ENCODE peak calls at places on chromosome 18, in eight cellular contexts. Y is transverse colon; S is A549; M is mucosa of descending colon; N is sigmoid colon; W is heart right ventricle; C is hepatocyte; I is CD8-positive, alpha-beta T cell. P is an unnamed sample. For H3K4me1, the result is how much of the 10 kb centered on the place peaks cover.

GRCh38 chr18:70384181-70384790 is 95.4 kb downstream of the SOCS6 start:
- DNase-seq in M (no peak), N (no peak), C (peak), W (no peak), I (no peak), Y (no peak), S (peak), P (no peak)

GRCh38 chr18:43465483-43465882 is 188.2 kb upstream of the SYT4 start:
- DNase-seq in N (no peak), C (no peak), M (no peak), S (no peak), I (no peak), Y (no peak), W (no peak), P (no peak)

GRCh38 chr18:2515408-2515807 is 55.9 kb downstream of the METTL4 start:
- DNase-seq in Y (no peak), W (no peak), C (no peak), S (peak), M (no peak), N (no peak), I (no peak), P (no peak)

GRCh38 chr18:213505-213904 is 54.3 kb downstream of the THOC1 start:
- DNase-seq in Y (no peak), W (no peak), N (no peak), S (no peak), I (no peak), C (no peak), M (no peak), P (no peak)

GRCh38 chr18:28095041-28095440 is 81.9 kb downstream of the CDH2 start:
- DNase-seq in W (no peak), S (no peak), C (no peak), Y (no peak), M (no peak), I (no peak), N (no peak), P (no peak)

GRCh38 chr18:21851327-21851961 is 110.9 kb downstream of the MIB1 start:
- DNase-seq in Y (no peak), N (no peak), M (no peak), I (no peak), W (no peak), S (no peak), C (peak), P (no peak)

GRCh38 chr18:39134255-39134654 is 1568.7 kb upstream of the CELF4 start:
- DNase-seq in N (no peak), M (no peak), C (no peak), Y (no peak), W (no peak), I (no peak), S (no peak), P (no peak)

GRCh38 chr18:79921984-79922965 is 29.2 kb downstream of the SLC66A2 start:
- DNase-seq in S (no peak), Y (no peak), C (no peak), M (peak), N (peak), W (no peak), I (no peak), P (no peak)

GRCh38 chr18:24603151-24603550 is 142.7 kb downstream of the HRH4 start:
- DNase-seq in M (no peak), Y (no peak), C (no peak), I (no peak), N (no peak), W (no peak), S (no peak), P (no peak)

GRCh38 chr18:50734886-50735285 is 84.9 kb downstream of the MRO start:
- DNase-seq in N (no peak), S (no peak), W (no peak), Y (no peak), M (no peak), C (no peak), I (no peak), P (no peak)

GRCh38 chr18:74375999-74376398 is 60.4 kb downstream of the C18orf63 start:
- DNase-seq in N (no peak), I (no peak), W (no peak), Y (no peak), C (peak), M (no peak), S (peak), P (no peak)

GRCh38 chr18:57898506-57899124 is 95.5 kb upstream of the ATP8B1 start:
- DNase-seq in S (no peak), I (no peak), N (no peak), W (no peak), Y (no peak), M (no peak), C (no peak), P (no peak)

GRCh38 chr18:59547691-59548182 is 149.5 kb downstream of the CCBE1 start:
- DNase-seq in C (peak), Y (no peak), S (no peak), W (no peak), N (no peak), M (no peak), I (no peak), P (no peak)

GRCh38 chr18:40249390-40250080 is 1705.5 kb upstream of the PIK3C3 start:
- DNase-seq in N (no peak), Y (no peak), M (no peak), C (peak), I (no peak), S (no peak), W (no peak), P (no peak)

GRCh38 chr18:7637269-7637668 is 70.2 kb downstream of the PTPRM start:
- DNase-seq in I (no peak), Y (no peak), W (no peak), S (no peak), M (no peak), C (no peak), N (no peak), P (no peak)

GRCh38 chr18:30903566-30903965 is 139.0 kb downstream of the DSC3 start:
- DNase-seq in Y (no peak), N (no peak), W (no peak), M (no peak), I (no peak), S (no peak), C (peak), P (no peak)

GRCh38 chr18:62957885-62958472 is 242.6 kb downstream of the PHLPP1 start:
- DNase-seq in C (no peak), I (peak), Y (peak), S (no peak), N (no peak), M (no peak), W (no peak), P (peak)

GRCh38 chr18:55073116-55073515 is 113.9 kb upstream of the CCDC68 start:
- DNase-seq in N (no peak), I (no peak), M (no peak), Y (no peak), W (no peak), S (no peak), C (no peak), P (no peak)

GRCh38 chr18:7122376-7122775 is 4.8 kb upstream of the LAMA1 start:
- DNase-seq in M (no peak), I (no peak), W (no peak), C (no peak), Y (no peak), N (no peak), S (no peak), P (no peak)

GRCh38 chr18:72866572-72866900 is 1.3 kb downstream of the NETO1 start:
- DNase-seq in W (no peak), I (no peak), N (no peak), M (no peak), C (no peak), S (no peak), Y (no peak), P (no peak)

GRCh38 chr18:59916746-59917145 is 16.9 kb downstream of the PMAIP1 start:
- DNase-seq in Y (no peak), W (no peak), C (no peak), N (no peak), S (no peak), I (no peak), M (no peak), P (no peak)

GRCh38 chr18:23143871-23144270 is 8.6 kb downstream of the CABLES1 start:
- DNase-seq in W (peak), C (peak), M (no peak), I (no peak), Y (no peak), S (no peak), N (no peak), P (peak)
- H3K4me1 ChIP-seq in W (under half), C (under half), M (under half), I (under half), Y (under half), S (under half), N (under half), P (under half)

GRCh38 chr18:44834867-44835469 is 154.3 kb downstream of the SETBP1 start:
- DNase-seq in I (no peak), S (no peak), Y (no peak), W (no peak), C (no peak), M (no peak), N (no peak), P (no peak)
- TF ChIP-seq CTCF in I (no peak), S (no peak), Y (no peak), W (no peak), C (no peak), M (no peak), N (no peak), P (peak)

GRCh38 chr18:77053616-77054287 is 78.8 kb downstream of the MBP start:
- DNase-seq in S (no peak), W (no peak), M (peak), C (no peak), N (no peak), I (no peak), Y (no peak), P (no peak)

GRCh38 chr18:77052656-77053309 is 79.8 kb downstream of the MBP start:
- DNase-seq in N (no peak), Y (no peak), I (no peak), C (no peak), S (no peak), W (no peak), M (peak), P (peak)

GRCh38 chr18:77054606-77055428 is 77.8 kb downstream of the MBP start:
- DNase-seq in I (peak), N (peak), C (peak), S (peak), M (peak), W (peak), Y (peak), P (peak)

GRCh38 chr18:77055429-77056310 is 76.9 kb downstream of the MBP start:
- DNase-seq in W (peak), S (no peak), C (no peak), M (peak), Y (no peak), I (no peak), N (no peak), P (no peak)

DNA sequence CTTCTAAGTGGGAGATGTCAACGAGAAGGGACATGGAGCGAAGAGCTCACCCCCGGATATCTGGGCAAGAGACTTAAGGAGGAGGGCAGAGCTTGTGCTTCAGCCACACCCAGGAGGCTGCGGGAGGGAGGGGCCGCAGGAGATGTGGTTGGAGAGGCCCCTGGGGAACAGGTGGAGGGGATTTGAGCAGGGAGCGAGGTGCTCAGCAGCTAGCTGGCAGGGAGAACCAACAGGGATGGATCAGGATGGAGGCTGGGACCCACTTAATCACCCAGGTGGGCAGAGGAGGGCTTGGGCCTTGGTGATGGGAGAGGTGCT is 78.3 kb downstream of the MBP start:
- DNase-seq in N (no peak), S (no peak), Y (no peak), M (no peak), I (no peak), W (no peak), C (no peak), P (no peak)
- H3K4me3 ChIP-seq in N (no peak), S (no peak), Y (no peak), M (no peak), I (peak), W (no peak), C (no peak), P (no peak)

GRCh38 chr18:3604260-3604625 is 154.3 kb downstream of the TGIF1 start:
- DNase-seq in W (no peak), Y (no peak), S (no peak), N (no peak), M (no peak), I (no peak), C (no peak), P (no peak)

GRCh38 chr18:3599861-3600260 is 149.9 kb downstream of the TGIF1 start:
- DNase-seq in I (no peak), M (no peak), W (no peak), N (no peak), S (no peak), C (no peak), Y (no peak), P (no peak)

GRCh38 chr18:3604626-3605408 is 154.8 kb downstream of the TGIF1 start:
- DNase-seq in I (no peak), S (no peak), M (no peak), W (no peak), C (peak), Y (no peak), N (peak), P (no peak)

GRCh38 chr18:3605562-3606443 is 155.8 kb downstream of the TGIF1 start:
- DNase-seq in W (no peak), S (no peak), N (peak), C (peak), Y (no peak), I (no peak), M (no peak), P (no peak)

DNA sequence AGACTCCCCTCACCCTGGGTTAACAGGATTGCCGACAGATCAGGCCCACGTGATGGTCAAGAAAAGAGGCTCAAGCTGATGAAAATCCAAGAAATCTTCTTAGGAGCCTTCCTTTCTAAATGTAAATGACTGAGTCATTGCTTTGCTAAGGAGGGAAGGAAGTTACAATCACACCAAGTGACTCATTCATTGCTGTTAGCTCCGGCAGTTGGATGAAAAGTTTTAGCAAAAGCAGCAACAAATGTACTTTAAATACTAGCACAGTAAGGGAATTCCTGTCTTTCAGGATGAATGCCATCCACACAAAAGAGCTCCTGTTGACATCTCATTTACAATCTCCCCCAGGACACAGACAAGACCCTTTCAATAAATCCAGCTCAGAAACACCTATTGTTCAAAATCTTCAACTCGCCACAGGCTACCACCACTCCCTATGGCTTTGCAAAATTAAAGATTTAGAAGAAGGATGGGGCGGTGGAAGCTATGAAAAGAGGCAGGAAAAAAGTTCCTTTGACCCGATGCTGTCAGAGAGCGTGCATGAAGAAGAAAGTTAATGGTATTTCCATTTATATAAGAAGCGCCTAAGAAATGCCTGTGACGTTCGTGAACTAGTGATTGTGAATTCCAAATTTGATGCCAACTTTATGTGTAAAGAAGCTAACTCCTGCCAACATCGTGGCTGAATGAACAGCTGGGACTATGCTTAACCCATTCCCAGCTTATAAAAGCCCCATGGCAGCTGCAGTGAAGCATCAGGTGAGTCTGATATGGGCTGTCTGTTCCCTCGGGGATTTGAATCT is 153.7 kb downstream of the TGIF1 start:
- DNase-seq in W (no peak), I (no peak), M (no peak), S (no peak), C (peak), Y (no peak), N (peak), P (no peak)
- H3K4me1 ChIP-seq in W (half or more), I (under half), M (under half), S (half or more), C (under half), Y (under half), N (under half), P (under half)

GRCh38 chr18:36761186-36761698 is 67.6 kb downstream of the TPGS2 start:
- DNase-seq in N (no peak), I (no peak), C (no peak), W (no peak), S (no peak), Y (no peak), M (no peak), P (no peak)
- TF ChIP-seq CTCF in N (no peak), I (no peak), C (no peak), W (no peak), S (no peak), Y (no peak), M (no peak), P (no peak)

GRCh38 chr18:11504962-11505361 is 104.4 kb upstream of the SLC35G4 start:
- DNase-seq in Y (no peak), M (no peak), I (no peak), C (no peak), S (no peak), W (no peak), N (no peak), P (no peak)

GRCh38 chr18:11502368-11502767 is 107.0 kb upstream of the SLC35G4 start:
- DNase-seq in W (no peak), I (no peak), S (no peak), Y (no peak), N (no peak), M (no peak), C (no peak), P (no peak)

GRCh38 chr18:11500153-11501122 is 109.0 kb upstream of the SLC35G4 start:
- DNase-seq in N (no peak), C (peak), M (no peak), W (no peak), S (peak), I (no peak), Y (no peak), P (no peak)

GRCh38 chr18:11498821-11499220 is 110.6 kb upstream of the SLC35G4 start:
- DNase-seq in W (no peak), I (no peak), Y (no peak), M (no peak), S (no peak), C (no peak), N (no peak), P (no peak)

GRCh38 chr18:11501352-11501751 is 108.0 kb upstream of the SLC35G4 start:
- DNase-seq in N (no peak), M (no peak), Y (no peak), S (no peak), I (no peak), C (no peak), W (no peak), P (no peak)
- H3K4me3 ChIP-seq in N (no peak), M (no peak), Y (no peak), S (no peak), I (no peak), C (no peak), W (no peak), P (no peak)

GRCh38 chr18:48934400-48934707 is 16.4 kb downstream of the SMAD7 start:
- DNase-seq in S (no peak), M (no peak), W (no peak), Y (no peak), I (no peak), C (no peak), N (no peak), P (no peak)
- H3K4me1 ChIP-seq in S (half or more), M (half or more), W (half or more), Y (half or more), I (half or more), C (half or more), N (under half), P (under half)